ENCODE peak calls at places on chromosomes 16 and 17, in five cellular contexts. D is Peyer's patch, F is uterus, K is IMR-90, A is adrenal gland. J is an unnamed sample.

GRCh38 chr16:23567602-23568001 is 10.1 kb downstream of the UBFD1 start:
- DNase-seq in D (no peak), F (no peak), K (no peak), A (no peak), J (no peak)

GRCh38 chr17:47719411-47720152 is 13.5 kb upstream of the TBX21 start:
- DNase-seq in D (no peak), F (no peak), K (peak), A (no peak), J (no peak)

GRCh38 chr16:85372627-85373372 is 240.3 kb upstream of the GSE1 start:
- DNase-seq in D (peak), F (no peak), K (peak), A (peak), J (no peak)

GRCh38 chr16:71347146-71347545 is 11.4 kb upstream of the CALB2 start:
- DNase-seq in D (no peak), F (no peak), K (no peak), A (no peak), J (no peak)

GRCh38 chr17:28029033-28029432 is 13.4 kb upstream of the NLK start:
- DNase-seq in D (no peak), F (no peak), K (no peak), A (no peak), J (no peak)

GRCh38 chr17:34226011-34226410 is 29.1 kb upstream of the CCL2 start:
- DNase-seq in D (no peak), F (no peak), K (peak), A (no peak), J (no peak)

GRCh38 chr16:72997141-72997542 is 50.8 kb downstream of the ZFHX3 start:
- DNase-seq in D (no peak), F (peak), K (peak), A (no peak), J (peak)

GRCh38 chr17:69607162-69607834 is 192.8 kb downstream of the MAP2K6 start:
- DNase-seq in D (peak), F (peak), K (peak), A (peak), J (peak)

GRCh38 chr17:7561028-7561575 is 617 bp upstream of the SENP3 start:
- DNase-seq in D (peak), F (peak), K (peak), A (peak), J (peak)

GRCh38 chr16:180921-181667 is 835 bp downstream of the HBQ1 start:
- DNase-seq in D (peak), F (peak), K (peak), A (peak), J (peak)

GRCh38 chr17:34154916-34155730 is 100.0 kb upstream of the CCL2 start:
- DNase-seq in D (no peak), F (no peak), K (no peak), A (no peak), J (no peak)

GRCh38 chr16:23504453-23505179 is 5.7 kb downstream of the GGA2 start:
- DNase-seq in D (peak), F (peak), K (peak), A (peak), J (no peak)

GRCh38 chr17:18980682-18981384 is 23.7 kb downstream of the FAM83G start:
- DNase-seq in D (no peak), F (no peak), K (peak), A (no peak), J (no peak)

GRCh38 chr17:40623419-40624217 is 24.0 kb downstream of the SMARCE1 start:
- DNase-seq in D (no peak), F (no peak), K (no peak), A (no peak), J (no peak)
- TF ChIP-seq POLR2A in D (no peak), F (no peak), K (no peak), A (no peak), J (no peak)

GRCh38 chr17:42345396-42346078 is 42.7 kb downstream of the STAT3 start:
- DNase-seq in D (no peak), F (no peak), K (no peak), A (peak), J (no peak)

GRCh38 chr17:42340691-42341127 is 47.5 kb downstream of the STAT3 start:
- DNase-seq in D (no peak), F (no peak), K (no peak), A (no peak), J (no peak)

GRCh38 chr17:42339221-42339620 is 49.0 kb downstream of the STAT3 start:
- DNase-seq in D (no peak), F (no peak), K (no peak), A (no peak), J (no peak)

GRCh38 chr17:42341568-42341967 is 46.7 kb downstream of the STAT3 start:
- DNase-seq in D (no peak), F (no peak), K (no peak), A (no peak), J (no peak)

GRCh38 chr17:42342242-42343008 is 45.8 kb downstream of the STAT3 start:
- DNase-seq in D (no peak), F (no peak), K (peak), A (peak), J (no peak)
- H3K27ac ChIP-seq in D (peak), F (no peak), K (peak), A (no peak), J (no peak)

GRCh38 chr16:88060524-88061219 is 109.4 kb downstream of the BANP start:
- DNase-seq in D (no peak), F (no peak), K (no peak), A (no peak), J (no peak)
- TF ChIP-seq CTCF in D (no peak), F (no peak), K (no peak), A (no peak), J (no peak)

DNA sequence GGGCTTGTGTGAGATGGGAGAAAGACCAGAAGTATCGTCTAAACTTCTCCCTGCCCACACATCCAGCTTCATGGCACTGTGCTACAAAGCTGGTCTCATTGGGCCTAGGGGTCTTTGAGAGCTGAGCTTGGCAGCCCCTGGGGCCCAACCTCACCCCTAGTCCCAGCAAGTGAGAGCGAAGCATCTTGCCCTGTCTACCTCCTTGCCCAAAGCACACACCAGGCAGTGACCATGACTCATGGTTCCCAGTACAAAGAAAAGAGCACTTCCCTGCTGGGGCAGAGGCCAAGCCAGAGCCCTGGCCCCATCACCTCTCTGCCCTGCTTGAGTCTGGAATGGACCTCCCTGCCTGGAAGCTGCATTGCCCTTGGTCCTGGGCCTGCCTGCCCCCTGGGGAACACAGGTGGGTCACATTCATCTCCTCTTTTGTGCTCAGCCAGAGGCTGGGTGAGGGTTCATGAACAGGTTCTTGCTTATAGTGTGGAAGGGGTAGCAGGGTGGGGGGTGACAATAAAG is 1.2 kb downstream of the SLC16A5 start:
- DNase-seq in D (peak), F (peak), K (no peak), A (no peak), J (no peak)
- TF ChIP-seq POLR2A in D (peak), F (no peak), K (no peak), A (no peak), J (no peak)

GRCh38 chr16:31871510-31871909 is 2.1 kb upstream of the ZNF267 start:
- DNase-seq in D (no peak), F (no peak), K (no peak), A (no peak), J (no peak)

GRCh38 chr16:31873556-31874353 is at the start of gene ZNF267:
- DNase-seq in D (peak), F (peak), K (peak), A (peak), J (peak)

GRCh38 chr16:31874354-31875111 is 926 bp downstream of the ZNF267 start:
- DNase-seq in D (peak), F (no peak), K (peak), A (peak), J (no peak)

GRCh38 chr16:31870809-31871208 is 2.8 kb upstream of the ZNF267 start:
- DNase-seq in D (no peak), F (no peak), K (no peak), A (no peak), J (no peak)

GRCh38 chr16:31872201-31872600 is 1.4 kb upstream of the ZNF267 start:
- DNase-seq in D (no peak), F (no peak), K (no peak), A (no peak), J (no peak)
- H3K27ac ChIP-seq in D (no peak), F (no peak), K (no peak), A (no peak), J (no peak)

J was measured in prostate gland.